ENCODE peak calls at places on chromosome 1, in five cellular contexts. L, I, F, H and A are unnamed samples.

GRCh38 chr1:167520711-167521206 is 2.4 kb upstream of the CD247 start:
- DNase-seq in L (no peak), I (peak; percentile 5), F (no peak), H (no peak), A (no peak)

GRCh38 chr1:234313171-234313570 is 60.1 kb upstream of the COA6 start:
- DNase-seq in L (no peak), I (no peak), F (no peak), H (no peak), A (peak; percentile 50)

GRCh38 chr1:98179159-98179558 is 258.3 kb upstream of the DPYD start:
- DNase-seq in L (no peak), I (no peak), F (no peak), H (no peak), A (no peak)

GRCh38 chr1:14238472-14239059 is 359.9 kb upstream of the KAZN start:
- DNase-seq in L (no peak), I (no peak), F (no peak), H (no peak), A (no peak)

GRCh38 chr1:39631361-39632331 is 7.8 kb downstream of the HEYL start:
- DNase-seq in L (no peak), I (no peak), F (no peak), H (no peak), A (peak; percentile 40)

GRCh38 chr1:8073116-8073855 is 47.2 kb upstream of the ERRFI1 start:
- DNase-seq in L (no peak), I (no peak), F (no peak), H (no peak), A (no peak)

GRCh38 chr1:150293433-150294253 is at the start of gene MRPS21:
- DNase-seq in L (peak; percentile 97), I (peak; percentile 81), F (peak; percentile 73), H (peak; percentile 79), A (peak; percentile 89)

GRCh38 chr1:85911742-85912141 is 203.5 kb upstream of the ZNHIT6 start:
- DNase-seq in L (no peak), I (no peak), F (no peak), H (no peak), A (peak; percentile 30)

GRCh38 chr1:173473599-173474011 is 3.5 kb upstream of the PRDX6 start:
- DNase-seq in L (no peak), I (no peak), F (no peak), H (no peak), A (peak; percentile 66)

GRCh38 chr1:47837866-47838561 is 159.2 kb downstream of the TRABD2B start:
- DNase-seq in L (no peak), I (no peak), F (no peak), H (no peak), A (no peak)

GRCh38 chr1:38296047-38296446 is 249.5 kb upstream of the POU3F1 start:
- DNase-seq in L (no peak), I (no peak), F (no peak), H (no peak), A (no peak)

GRCh38 chr1:209307836-209308235 is 275.7 kb upstream of the CAMK1G start:
- DNase-seq in L (no peak), I (no peak), F (no peak), H (no peak), A (no peak)

GRCh38 chr1:66495490-66495889 is 38.5 kb upstream of the SGIP1 start:
- DNase-seq in L (no peak), I (no peak), F (no peak), H (no peak), A (no peak)

GRCh38 chr1:200665851-200666250 is 3.9 kb downstream of the DDX59 start:
- DNase-seq in L (no peak), I (no peak), F (no peak), H (no peak), A (no peak)

GRCh38 chr1:23743287-23744052 is at the start of gene ELOA:
- DNase-seq in L (peak; percentile 20), I (peak; percentile 50), F (peak; percentile 56), H (peak; percentile 62), A (peak; percentile 69)

GRCh38 chr1:8474369-8474768 is 156.5 kb downstream of the SLC45A1 start:
- DNase-seq in L (no peak), I (no peak), F (no peak), H (no peak), A (no peak)

GRCh38 chr1:227886503-227886961 is 61.2 kb downstream of the WNT9A start:
- DNase-seq in L (no peak), I (no peak), F (no peak), H (no peak), A (no peak)

GRCh38 chr1:180401999-180402398 is 100.4 kb downstream of the ACBD6 start:
- DNase-seq in L (no peak), I (no peak), F (no peak), H (no peak), A (no peak)